ENCODE peak calls at places on chromosomes 11 and 22, in five cellular contexts. I is activated CD8-positive, alpha-beta memory T cell treated with anti-CD3 and anti-CD28 coated beads for 1 hour; G is activated effector memory CD4-positive, alpha-beta T cell treated with Interleukin-2 at 50 U/mL for 16 hours; D is stimulated activated CD8-positive, alpha-beta memory T cell treated with anti-CD3 and anti-CD28 coated beads, Interleukin-15, amount 100 ng/mL, for 48 hours; M is CD4-positive, alpha-beta T cell. C is an unnamed sample.

GRCh38 chr11:26194871-26195270 is 137.1 kb upstream of the ANO3 start:
- DNase-seq in I (no peak), D (no peak), M (no peak), G (no peak), C (no peak)

GRCh38 chr11:58525037-58525614 is 17.2 kb upstream of the OR5B21 start:
- DNase-seq in D (no peak), M (peak; percentile 17), G (no peak), I (no peak), C (no peak)

GRCh38 chr22:23063539-23064380 is 6.6 kb upstream of the GNAZ start:
- DNase-seq in D (no peak), I (no peak), G (no peak), M (no peak), C (peak; percentile 61)

GRCh38 chr11:31772412-31772811 is 38.7 kb downstream of the PAX6 start:
- DNase-seq in M (no peak), G (no peak), I (no peak), D (no peak), C (no peak)

GRCh38 chr22:49015993-49016908 is 811.4 kb downstream of the BRD1 start:
- DNase-seq in D (no peak), M (no peak), G (no peak), I (no peak), C (peak; percentile 33)

GRCh38 chr11:64287676-64288352 is 2.2 kb downstream of the GPR137 start:
- DNase-seq in D (no peak), M (no peak), I (no peak), G (no peak), C (no peak)

GRCh38 chr11:85232559-85232958 is 394.6 kb downstream of the DLG2 start:
- DNase-seq in M (no peak), G (no peak), I (no peak), D (no peak), C (no peak)

GRCh38 chr11:9269492-9270030 is 4.4 kb upstream of the DENND5A start:
- DNase-seq in G (no peak), M (no peak), I (no peak), D (no peak), C (peak; percentile 9)

GRCh38 chr11:64245401-64245796 is 1.3 kb downstream of the PPP1R14B start:
- DNase-seq in M (peak; percentile 45), G (peak; percentile 50), I (peak; percentile 32), D (no peak), C (no peak)

GRCh38 chr11:79413258-79413657 is 27.6 kb downstream of the TENM4 start:
- DNase-seq in D (no peak), M (no peak), I (no peak), G (no peak), C (peak; percentile 91)

GRCh38 chr11:73376803-73377629 is 817 bp downstream of the RELT start:
- DNase-seq in D (peak; percentile 52), G (peak; percentile 42), M (peak; percentile 47), I (peak; percentile 25), C (peak; percentile 59)

GRCh38 chr11:93393386-93393785 is 62.8 kb downstream of the DEUP1 start:
- DNase-seq in I (no peak), G (no peak), M (no peak), D (no peak), C (no peak)

GRCh38 chr22:22942511-22943329 is 55.1 kb downstream of the IGLL5 start:
- DNase-seq in I (peak; percentile 68), G (peak; percentile 46), D (peak; percentile 61), M (peak; percentile 53), C (peak; percentile 30)

GRCh38 chr11:134524876-134525845 is 113.1 kb upstream of the B3GAT1 start:
- DNase-seq in I (no peak), D (no peak), M (no peak), G (no peak), C (no peak)

GRCh38 chr11:66524304-66525040 is 14.0 kb downstream of the BBS1 start:
- DNase-seq in M (no peak), G (no peak), I (no peak), D (no peak), C (no peak)

GRCh38 chr11:43547411-43547718 is 133.2 kb upstream of the HSD17B12 start:
- DNase-seq in I (no peak), M (no peak), D (no peak), G (no peak), C (no peak)

GRCh38 chr11:120181446-120181992 is 29.3 kb upstream of the OAF start:
- DNase-seq in M (no peak), D (no peak), G (no peak), I (no peak), C (peak; percentile 39)

GRCh38 chr11:30406978-30407762 is 84.3 kb downstream of the ARL14EP start:
- DNase-seq in G (no peak), D (no peak), M (no peak), I (no peak), C (no peak)

GRCh38 chr11:57306941-57307598 is 17.7 kb downstream of the TNKS1BP1 start:
- DNase-seq in G (no peak), D (no peak), M (no peak), I (no peak), C (no peak)

C was measured in tibial artery.